ENCODE peak calls at places on chromosomes 2 and 18, in seven cellular contexts. Y is mammary epithelial cell; N is A549; P is CD8-positive, alpha-beta T cell; B is ascending aorta; U is naive thymus-derived CD4-positive, alpha-beta T cell; R is GM23338. S is an unnamed sample. For H3K4me1, the result is how much of the 10 kb centered on the place peaks cover.

GRCh38 chr18:10689954-10690302 is 164.1 kb downstream of the NAPG start:
- DNase-seq in Y (no peak), N (no peak), P (no peak), B (no peak), U (no peak), R (no peak), S (no peak)

GRCh38 chr18:56185126-56185525 is 453.3 kb downstream of the TXNL1 start:
- DNase-seq in Y (no peak), N (no peak), P (no peak), B (no peak), U (no peak), R (no peak), S (no peak)

GRCh38 chr2:200432296-200432695 is 77.6 kb downstream of the KCTD18 start:
- DNase-seq in Y (peak), N (no peak), P (no peak), B (no peak), U (no peak), R (no peak), S (no peak)

GRCh38 chr2:191569025-191569424 is 108.9 kb upstream of the NABP1 start:
- DNase-seq in Y (no peak), N (peak), P (no peak), B (no peak), U (no peak), R (peak), S (no peak)

GRCh38 chr2:192245329-192245728 is 50.6 kb upstream of the TMEFF2 start:
- DNase-seq in Y (no peak), N (no peak), P (no peak), B (no peak), U (no peak), R (no peak), S (no peak)

GRCh38 chr2:40130251-40130994 is 321.5 kb downstream of the SLC8A1 start:
- DNase-seq in Y (no peak), N (no peak), P (no peak), B (no peak), U (no peak), R (no peak), S (no peak)

GRCh38 chr2:120169020-120169419 is 54.2 kb downstream of the TMEM185B start:
- DNase-seq in Y (no peak), N (no peak), P (no peak), B (no peak), U (no peak), R (no peak), S (no peak)

GRCh38 chr2:121648611-121649401 is 456 bp downstream of the CLASP1 start:
- DNase-seq in Y (peak), N (peak), P (peak), B (peak), U (peak), R (peak), S (no peak)

GRCh38 chr2:156935611-156936010 is 321.9 kb upstream of the GALNT5 start:
- DNase-seq in Y (peak), N (no peak), P (no peak), B (no peak), U (no peak), R (peak), S (no peak)

GRCh38 chr2:147416099-147416498 is 428.7 kb upstream of the ACVR2A start:
- DNase-seq in Y (peak), N (peak), P (no peak), B (no peak), U (no peak), R (no peak), S (no peak)

GRCh38 chr2:207320381-207321159 is 154.8 kb upstream of the KLF7 start:
- DNase-seq in Y (no peak), N (peak), P (no peak), B (no peak), U (no peak), R (no peak), S (no peak)
- H3K4me1 ChIP-seq in Y (under half), N (under half), P (under half), B (under half), U (under half), R (under half), S (under half)

DNA sequence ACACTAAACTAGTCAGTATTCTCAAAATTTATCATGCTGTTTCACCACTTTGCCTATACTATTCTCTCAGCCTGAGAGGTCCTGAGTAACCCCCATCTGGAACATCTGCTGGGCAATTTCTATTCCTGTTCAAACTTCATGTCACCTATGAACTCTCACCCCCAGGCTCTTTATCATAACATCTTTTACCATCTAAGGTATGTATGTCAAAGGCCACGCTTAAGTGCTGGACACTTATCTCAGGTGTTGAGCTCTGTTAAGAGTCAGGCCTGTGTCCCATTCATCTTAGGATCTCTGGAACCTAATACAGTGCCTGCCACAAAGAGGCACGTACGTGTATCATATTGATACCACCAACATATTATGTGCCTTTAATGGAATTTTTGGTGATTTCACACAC is 4.9 kb downstream of the AAK1 start:
- DNase-seq in Y (no peak), N (no peak), P (no peak), B (no peak), U (no peak), R (no peak), S (no peak)
- H3K4me1 ChIP-seq in Y (under half), N (under half), P (half or more), B (under half), U (half or more), R (under half), S (half or more)

GRCh38 chr2:178733975-178734374 is 73.2 kb downstream of the TTN start:
- DNase-seq in Y (no peak), N (no peak), P (no peak), B (no peak), U (no peak), R (no peak), S (no peak)
- H3K4me1 ChIP-seq in Y (under half), N (under half), P (under half), B (under half), U (under half), R (under half), S (under half)

DNA sequence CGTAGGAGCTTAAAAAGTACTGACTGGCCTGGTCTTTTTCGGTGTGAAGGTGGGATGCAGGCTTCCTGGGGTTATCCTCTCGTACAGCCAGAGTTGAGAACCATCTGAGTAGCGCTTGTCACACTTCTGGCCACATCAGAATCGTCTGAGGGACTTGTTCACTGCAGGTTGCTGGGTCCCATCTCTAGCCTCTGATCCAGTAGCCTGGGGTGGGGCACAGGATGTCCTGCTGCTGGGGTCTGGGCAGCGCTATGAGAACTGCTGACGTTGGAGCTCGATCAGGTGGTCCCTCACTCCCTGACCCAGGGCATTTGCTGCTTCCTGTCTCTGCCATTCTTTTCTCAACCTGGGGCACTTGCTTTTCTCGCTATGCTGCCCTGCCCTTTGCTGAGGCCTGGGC is 7.1 kb upstream of the IL1R2 start:
- DNase-seq in Y (no peak), N (no peak), P (no peak), B (no peak), U (no peak), R (no peak), S (no peak)
- H3K4me1 ChIP-seq in Y (half or more), N (under half), P (under half), B (under half), U (under half), R (under half), S (under half)

GRCh38 chr18:9104244-9104901 is 1.9 kb downstream of the NDUFV2 start:
- DNase-seq in Y (no peak), N (peak), P (no peak), B (no peak), U (no peak), R (no peak), S (no peak)
- H3K4me1 ChIP-seq in Y (under half), N (under half), P (half or more), B (under half), U (under half), R (half or more), S (half or more)

GRCh38 chr2:54573532-54573915 is 117.4 kb downstream of the SPTBN1 start:
- DNase-seq in Y (no peak), N (no peak), P (no peak), B (no peak), U (no peak), R (no peak), S (no peak)
- H3K4me1 ChIP-seq in Y (half or more), N (half or more), P (half or more), B (under half), U (half or more), R (half or more), S (half or more)

GRCh38 chr2:174613545-174613944 is 15.9 kb upstream of the WIPF1 start:
- DNase-seq in Y (no peak), N (no peak), P (no peak), B (no peak), U (no peak), R (no peak), S (no peak)
- H3K4me1 ChIP-seq in Y (under half), N (half or more), P (half or more), B (under half), U (half or more), R (under half), S (half or more)

S was measured in CD8-positive, alpha-beta memory T cell.